ENCODE peak calls at places on chromosome 10, in five cellular contexts. One of them, this sample, is unnamed.

GRCh38 chr10:110286841-110287240 is 17.9 kb downstream of the SMNDC1 start:
- DNase-seq in fibroblast of the conjunctiva: no peak
- DNase-seq in ELR: no peak
- DNase-seq in CD8-positive, alpha-beta memory T cell: no peak
- DNase-seq in psoas muscle: no peak
- DNase-seq in this sample: no peak

GRCh38 chr10:22133640-22134624 is 83.9 kb downstream of the EBLN1 start:
- DNase-seq in fibroblast of the conjunctiva: no peak
- DNase-seq in ELR: no peak
- DNase-seq in CD8-positive, alpha-beta memory T cell: no peak
- DNase-seq in psoas muscle: no peak
- DNase-seq in this sample: no peak

GRCh38 chr10:28732091-28732490 is 54.8 kb downstream of the BAMBI start:
- DNase-seq in fibroblast of the conjunctiva: no peak
- DNase-seq in ELR: no peak
- DNase-seq in CD8-positive, alpha-beta memory T cell: no peak
- DNase-seq in psoas muscle: no peak
- DNase-seq in this sample: no peak

GRCh38 chr10:104099941-104100340 is 14.3 kb upstream of the COL17A1 start:
- DNase-seq in fibroblast of the conjunctiva: no peak
- DNase-seq in ELR: peak
- DNase-seq in CD8-positive, alpha-beta memory T cell: no peak
- DNase-seq in psoas muscle: no peak
- DNase-seq in this sample: no peak

GRCh38 chr10:35898722-35899485 is 256.8 kb upstream of the FZD8 start:
- DNase-seq in fibroblast of the conjunctiva: no peak
- DNase-seq in ELR: no peak
- DNase-seq in CD8-positive, alpha-beta memory T cell: no peak
- DNase-seq in psoas muscle: no peak
- DNase-seq in this sample: no peak

GRCh38 chr10:5977471-5978370 is at the start of gene IL15RA:
- DNase-seq in fibroblast of the conjunctiva: no peak
- DNase-seq in ELR: peak
- DNase-seq in CD8-positive, alpha-beta memory T cell: peak
- DNase-seq in psoas muscle: peak
- DNase-seq in this sample: peak

GRCh38 chr10:1367938-1368697 is 311.9 kb downstream of the WDR37 start:
- DNase-seq in fibroblast of the conjunctiva: no peak
- DNase-seq in ELR: no peak
- DNase-seq in CD8-positive, alpha-beta memory T cell: no peak
- DNase-seq in psoas muscle: no peak
- DNase-seq in this sample: no peak

GRCh38 chr10:26269754-26270153 is 53.2 kb downstream of the GAD2 start:
- DNase-seq in fibroblast of the conjunctiva: no peak
- DNase-seq in ELR: peak
- DNase-seq in CD8-positive, alpha-beta memory T cell: no peak
- DNase-seq in psoas muscle: no peak
- DNase-seq in this sample: no peak

GRCh38 chr10:32650246-32650655 is 204.3 kb downstream of the CCDC7 start:
- DNase-seq in fibroblast of the conjunctiva: no peak
- DNase-seq in ELR: peak
- DNase-seq in CD8-positive, alpha-beta memory T cell: peak
- DNase-seq in psoas muscle: no peak
- DNase-seq in this sample: no peak

GRCh38 chr10:14545827-14546226 is 215.1 kb upstream of the FRMD4A start:
- DNase-seq in fibroblast of the conjunctiva: no peak
- DNase-seq in ELR: peak
- DNase-seq in CD8-positive, alpha-beta memory T cell: no peak
- DNase-seq in psoas muscle: no peak
- DNase-seq in this sample: no peak

GRCh38 chr10:15836797-15837196 is 23.5 kb downstream of the MINDY3 start:
- DNase-seq in fibroblast of the conjunctiva: no peak
- DNase-seq in ELR: no peak
- DNase-seq in CD8-positive, alpha-beta memory T cell: no peak
- DNase-seq in psoas muscle: no peak
- DNase-seq in this sample: no peak

GRCh38 chr10:102948786-102949185 is 30.7 kb downstream of the CNNM2 start:
- DNase-seq in fibroblast of the conjunctiva: no peak
- DNase-seq in ELR: no peak
- DNase-seq in CD8-positive, alpha-beta memory T cell: no peak
- DNase-seq in psoas muscle: no peak
- DNase-seq in this sample: no peak

GRCh38 chr10:65194555-65194954 is 1673.4 kb downstream of the REEP3 start:
- DNase-seq in fibroblast of the conjunctiva: no peak
- DNase-seq in ELR: no peak
- DNase-seq in CD8-positive, alpha-beta memory T cell: no peak
- DNase-seq in psoas muscle: no peak
- DNase-seq in this sample: no peak

GRCh38 chr10:64067009-64067606 is 545.9 kb downstream of the REEP3 start:
- DNase-seq in fibroblast of the conjunctiva: no peak
- DNase-seq in ELR: no peak
- DNase-seq in CD8-positive, alpha-beta memory T cell: no peak
- DNase-seq in psoas muscle: no peak
- DNase-seq in this sample: no peak

GRCh38 chr10:132294561-132295320 is 13.0 kb downstream of the STK32C start:
- DNase-seq in fibroblast of the conjunctiva: no peak
- DNase-seq in ELR: no peak
- DNase-seq in CD8-positive, alpha-beta memory T cell: no peak
- DNase-seq in psoas muscle: no peak
- DNase-seq in this sample: no peak

GRCh38 chr10:69847883-69848282 is 46.2 kb downstream of the COL13A1 start:
- DNase-seq in fibroblast of the conjunctiva: no peak
- DNase-seq in ELR: peak
- DNase-seq in CD8-positive, alpha-beta memory T cell: no peak
- DNase-seq in psoas muscle: no peak
- DNase-seq in this sample: no peak

GRCh38 chr10:100740476-100741341 is 4.7 kb upstream of the PAX2 start:
- DNase-seq in fibroblast of the conjunctiva: no peak
- DNase-seq in ELR: no peak
- DNase-seq in CD8-positive, alpha-beta memory T cell: no peak
- DNase-seq in psoas muscle: no peak
- DNase-seq in this sample: no peak

This sample was measured in mesenteric fat pad.